ENCODE peak calls at places on chromosome 4, in seven cellular contexts. One of them, this sample, is unnamed.

GRCh38 chr4:186758929-186759682 is 35.5 kb upstream of the FAT1 start:
- ATAC-seq in left cardiac atrium: no peak
- ATAC-seq in activated T-cell treated with anti-CD3 and anti-CD28 coated beads, Interleukin-2, amount 50 U/mL, for 72 hours: no peak
- ATAC-seq in omental fat pad: no peak
- ATAC-seq in CD4-positive, CD25-positive, alpha-beta regulatory T cell: no peak
- ATAC-seq in gastrocnemius medialis: no peak
- ATAC-seq in stimulated activated naive CD8-positive, alpha-beta T cell treated with anti-CD3 and anti-CD28 coated beads, Interleukin-15, amount 100 ng/mL, for 72 hours: no peak
- ATAC-seq in this sample: no peak

GRCh38 chr4:53508446-53508845 is 82.8 kb downstream of the LNX1 start:
- ATAC-seq in left cardiac atrium: no peak
- ATAC-seq in activated T-cell treated with anti-CD3 and anti-CD28 coated beads, Interleukin-2, amount 50 U/mL, for 72 hours: no peak
- ATAC-seq in omental fat pad: no peak
- ATAC-seq in CD4-positive, CD25-positive, alpha-beta regulatory T cell: no peak
- ATAC-seq in gastrocnemius medialis: no peak
- ATAC-seq in stimulated activated naive CD8-positive, alpha-beta T cell treated with anti-CD3 and anti-CD28 coated beads, Interleukin-15, amount 100 ng/mL, for 72 hours: no peak
- ATAC-seq in this sample: no peak

GRCh38 chr4:121717680-121718237 is 21.0 kb upstream of the ANXA5 start:
- ATAC-seq in left cardiac atrium: peak; percentile 92
- ATAC-seq in activated T-cell treated with anti-CD3 and anti-CD28 coated beads, Interleukin-2, amount 50 U/mL, for 72 hours: no peak
- ATAC-seq in omental fat pad: peak; percentile 63
- ATAC-seq in CD4-positive, CD25-positive, alpha-beta regulatory T cell: no peak
- ATAC-seq in gastrocnemius medialis: peak; percentile 81
- ATAC-seq in stimulated activated naive CD8-positive, alpha-beta T cell treated with anti-CD3 and anti-CD28 coated beads, Interleukin-15, amount 100 ng/mL, for 72 hours: no peak
- ATAC-seq in this sample: no peak

GRCh38 chr4:85783483-85783882 is 308.5 kb downstream of the ARHGAP24 start:
- ATAC-seq in left cardiac atrium: no peak
- ATAC-seq in activated T-cell treated with anti-CD3 and anti-CD28 coated beads, Interleukin-2, amount 50 U/mL, for 72 hours: no peak
- ATAC-seq in omental fat pad: no peak
- ATAC-seq in CD4-positive, CD25-positive, alpha-beta regulatory T cell: no peak
- ATAC-seq in gastrocnemius medialis: no peak
- ATAC-seq in stimulated activated naive CD8-positive, alpha-beta T cell treated with anti-CD3 and anti-CD28 coated beads, Interleukin-15, amount 100 ng/mL, for 72 hours: no peak
- ATAC-seq in this sample: no peak

GRCh38 chr4:42824278-42824977 is 68.1 kb upstream of the GRXCR1 start:
- ATAC-seq in left cardiac atrium: no peak
- ATAC-seq in activated T-cell treated with anti-CD3 and anti-CD28 coated beads, Interleukin-2, amount 50 U/mL, for 72 hours: no peak
- ATAC-seq in omental fat pad: no peak
- ATAC-seq in CD4-positive, CD25-positive, alpha-beta regulatory T cell: no peak
- ATAC-seq in gastrocnemius medialis: no peak
- ATAC-seq in stimulated activated naive CD8-positive, alpha-beta T cell treated with anti-CD3 and anti-CD28 coated beads, Interleukin-15, amount 100 ng/mL, for 72 hours: no peak
- ATAC-seq in this sample: no peak

GRCh38 chr4:76090241-76090691 is 15.8 kb downstream of the ART3 start:
- ATAC-seq in left cardiac atrium: peak; percentile 56
- ATAC-seq in activated T-cell treated with anti-CD3 and anti-CD28 coated beads, Interleukin-2, amount 50 U/mL, for 72 hours: no peak
- ATAC-seq in omental fat pad: peak; percentile 91
- ATAC-seq in CD4-positive, CD25-positive, alpha-beta regulatory T cell: peak; percentile 90
- ATAC-seq in gastrocnemius medialis: peak; percentile 60
- ATAC-seq in stimulated activated naive CD8-positive, alpha-beta T cell treated with anti-CD3 and anti-CD28 coated beads, Interleukin-15, amount 100 ng/mL, for 72 hours: no peak
- ATAC-seq in this sample: peak; percentile 79

GRCh38 chr4:147739239-147739823 is 7.4 kb downstream of the ARHGAP10 start:
- ATAC-seq in left cardiac atrium: peak; percentile 29
- ATAC-seq in activated T-cell treated with anti-CD3 and anti-CD28 coated beads, Interleukin-2, amount 50 U/mL, for 72 hours: no peak
- ATAC-seq in omental fat pad: no peak
- ATAC-seq in CD4-positive, CD25-positive, alpha-beta regulatory T cell: no peak
- ATAC-seq in gastrocnemius medialis: no peak
- ATAC-seq in stimulated activated naive CD8-positive, alpha-beta T cell treated with anti-CD3 and anti-CD28 coated beads, Interleukin-15, amount 100 ng/mL, for 72 hours: no peak
- ATAC-seq in this sample: no peak

GRCh38 chr4:26632916-26633315 is 49.0 kb downstream of the TBC1D19 start:
- ATAC-seq in left cardiac atrium: no peak
- ATAC-seq in activated T-cell treated with anti-CD3 and anti-CD28 coated beads, Interleukin-2, amount 50 U/mL, for 72 hours: no peak
- ATAC-seq in omental fat pad: no peak
- ATAC-seq in CD4-positive, CD25-positive, alpha-beta regulatory T cell: no peak
- ATAC-seq in gastrocnemius medialis: no peak
- ATAC-seq in stimulated activated naive CD8-positive, alpha-beta T cell treated with anti-CD3 and anti-CD28 coated beads, Interleukin-15, amount 100 ng/mL, for 72 hours: no peak
- ATAC-seq in this sample: no peak

GRCh38 chr4:152399246-152399645 is 136.6 kb downstream of the FBXW7 start:
- ATAC-seq in left cardiac atrium: no peak
- ATAC-seq in activated T-cell treated with anti-CD3 and anti-CD28 coated beads, Interleukin-2, amount 50 U/mL, for 72 hours: no peak
- ATAC-seq in omental fat pad: no peak
- ATAC-seq in CD4-positive, CD25-positive, alpha-beta regulatory T cell: peak; percentile 42
- ATAC-seq in gastrocnemius medialis: no peak
- ATAC-seq in stimulated activated naive CD8-positive, alpha-beta T cell treated with anti-CD3 and anti-CD28 coated beads, Interleukin-15, amount 100 ng/mL, for 72 hours: peak; percentile 33
- ATAC-seq in this sample: no peak